ENCODE peak calls at places on chromosomes 6 and 20, in five cellular contexts. G is heart left ventricle; X is cardiac muscle cell; A is naive thymus-derived CD4-positive, alpha-beta T cell; Z is GM23338. D is an unnamed sample.

GRCh38 chr20:760751-761417 is 7.4 kb downstream of the SLC52A3 start:
- DNase-seq in G (no peak), X (peak), A (peak), Z (peak), D (peak)

GRCh38 chr6:165218816-165219215 is 90.6 kb downstream of the C6orf118 start:
- DNase-seq in G (no peak), X (no peak), A (no peak), Z (no peak), D (no peak)

GRCh38 chr6:109625199-109625598 is 65.8 kb downstream of the AK9 start:
- DNase-seq in G (no peak), X (no peak), A (no peak), Z (no peak), D (no peak)

GRCh38 chr6:20978176-20978614 is 443.9 kb downstream of the CDKAL1 start:
- DNase-seq in G (no peak), X (no peak), A (no peak), Z (no peak), D (peak)

GRCh38 chr6:29887819-29888581 is 54.3 kb upstream of the HLA-A start:
- DNase-seq in G (peak), X (peak), A (peak), Z (peak), D (peak)

GRCh38 chr20:51756653-51757052 is 11.5 kb downstream of the ATP9A start:
- DNase-seq in G (no peak), X (no peak), A (no peak), Z (no peak), D (no peak)

GRCh38 chr6:77620290-77620882 is 32.5 kb upstream of the MEI4 start:
- DNase-seq in G (no peak), X (peak), A (no peak), Z (peak), D (peak)

GRCh38 chr6:57246307-57246706 is 24.2 kb upstream of the RAB23 start:
- DNase-seq in G (no peak), X (no peak), A (no peak), Z (no peak), D (no peak)

GRCh38 chr6:118574051-118574865 is 26.2 kb downstream of the PLN start:
- DNase-seq in G (no peak), X (no peak), A (no peak), Z (peak), D (peak)

GRCh38 chr6:149363154-149363553 is 36.9 kb upstream of the SUMO4 start:
- DNase-seq in G (no peak), X (no peak), A (no peak), Z (peak), D (no peak)

GRCh38 chr6:142693446-142693845 is 251.5 kb downstream of the HIVEP2 start:
- DNase-seq in G (no peak), X (no peak), A (no peak), Z (no peak), D (peak)

GRCh38 chr6:11462742-11463414 is 74.7 kb upstream of the TMEM170B start:
- DNase-seq in G (no peak), X (no peak), A (no peak), Z (no peak), D (no peak)

GRCh38 chr6:166488081-166488685 is 98.3 kb downstream of the RAMACL start:
- DNase-seq in G (peak), X (no peak), A (peak), Z (no peak), D (peak)

GRCh38 chr6:30450908-30451818 is 38.1 kb upstream of the HLA-E start:
- DNase-seq in G (no peak), X (no peak), A (peak), Z (peak), D (no peak)

GRCh38 chr6:123028263-123028662 is 32.2 kb downstream of the CLVS2 start:
- DNase-seq in G (no peak), X (no peak), A (no peak), Z (no peak), D (no peak)

GRCh38 chr6:155177369-155177961 is 86.3 kb upstream of the CLDN20 start:
- DNase-seq in G (no peak), X (peak), A (peak), Z (peak), D (peak)

GRCh38 chr20:46739441-46740213 is 30.2 kb downstream of the SLC2A10 start:
- DNase-seq in G (no peak), X (no peak), A (no peak), Z (no peak), D (no peak)

GRCh38 chr6:106128981-106129761 is 43.0 kb downstream of the PRDM1 start:
- DNase-seq in G (no peak), X (no peak), A (no peak), Z (no peak), D (no peak)

GRCh38 chr6:143823463-143824006 is 19.6 kb upstream of the LTV1 start:
- DNase-seq in G (no peak), X (no peak), A (no peak), Z (no peak), D (peak)

GRCh38 chr20:52954849-52955248 is 17.3 kb upstream of the TSHZ2 start:
- DNase-seq in G (no peak), X (no peak), A (no peak), Z (no peak), D (no peak)

GRCh38 chr6:99276747-99277146 is 72.7 kb downstream of the FAXC start:
- DNase-seq in G (no peak), X (no peak), A (no peak), Z (no peak), D (no peak)

GRCh38 chr6:20805027-20805426 is 270.8 kb downstream of the CDKAL1 start:
- DNase-seq in G (no peak), X (no peak), A (no peak), Z (no peak), D (no peak)

GRCh38 chr6:39301606-39302005 is 12.6 kb downstream of the KCNK17 start:
- DNase-seq in G (no peak), X (no peak), A (no peak), Z (peak), D (no peak)

GRCh38 chr6:35500782-35501181 is 3.9 kb upstream of the TEAD3 start:
- DNase-seq in G (no peak), X (no peak), A (no peak), Z (no peak), D (no peak)

GRCh38 chr6:140059947-140060346 is 685.5 kb upstream of the CITED2 start:
- DNase-seq in G (no peak), X (no peak), A (no peak), Z (no peak), D (no peak)

GRCh38 chr6:137217801-137218472 is 1.2 kb downstream of the IFNGR1 start:
- DNase-seq in G (peak), X (no peak), A (no peak), Z (no peak), D (peak)

GRCh38 chr20:41355192-41355591 is 11.4 kb downstream of the EMILIN3 start:
- DNase-seq in G (no peak), X (no peak), A (no peak), Z (no peak), D (no peak)

GRCh38 chr20:54657268-54657826 is 182.0 kb downstream of the DOK5 start:
- DNase-seq in G (no peak), X (no peak), A (no peak), Z (no peak), D (no peak)

GRCh38 chr6:71698698-71699097 is 187.7 kb upstream of the RIMS1 start:
- DNase-seq in G (no peak), X (no peak), A (no peak), Z (no peak), D (no peak)

GRCh38 chr6:57262491-57262890 is 40.4 kb upstream of the RAB23 start:
- DNase-seq in G (peak), X (no peak), A (no peak), Z (no peak), D (no peak)

GRCh38 chr6:57432162-57432561 is 114.7 kb downstream of the PRIM2 start:
- DNase-seq in G (no peak), X (no peak), A (no peak), Z (no peak), D (peak)

GRCh38 chr6:88815491-88815890 is 147.9 kb downstream of the RNGTT start:
- DNase-seq in G (no peak), X (no peak), A (no peak), Z (no peak), D (peak)

GRCh38 chr6:151313060-151313459 is 73.3 kb downstream of the AKAP12 start:
- DNase-seq in G (no peak), X (no peak), A (no peak), Z (peak), D (peak)

GRCh38 chr6:89311853-89312531 is 3.1 kb downstream of the GABRR2 start:
- DNase-seq in G (peak), X (peak), A (no peak), Z (peak), D (peak)

GRCh38 chr20:51126337-51126736 is 103.4 kb upstream of the KCNG1 start:
- DNase-seq in G (no peak), X (no peak), A (no peak), Z (no peak), D (no peak)

GRCh38 chr20:61185841-61186601 is 66.0 kb upstream of the CDH4 start:
- DNase-seq in G (no peak), X (no peak), A (no peak), Z (no peak), D (peak)
- H3K27ac ChIP-seq in G (no peak), X (no peak), A (no peak), Z (no peak), D (no peak)

GRCh38 chr6:33029297-33030184 is 20.1 kb upstream of the HLA-DOA start:
- DNase-seq in G (no peak), X (peak), A (no peak), Z (peak), D (no peak)
- H3K27ac ChIP-seq in G (peak), X (no peak), A (no peak), Z (no peak), D (no peak)

GRCh38 chr6:25035451-25036435 is 100.0 kb upstream of the RIPOR2 start:
- DNase-seq in G (no peak), X (peak), A (no peak), Z (no peak), D (no peak)

GRCh38 chr6:25038300-25038699 is 102.5 kb upstream of the RIPOR2 start:
- DNase-seq in G (no peak), X (no peak), A (no peak), Z (no peak), D (no peak)

GRCh38 chr6:25038992-25039391 is 103.2 kb upstream of the RIPOR2 start:
- DNase-seq in G (no peak), X (no peak), A (no peak), Z (no peak), D (no peak)

GRCh38 chr6:25034477-25034876 is 98.7 kb upstream of the RIPOR2 start:
- DNase-seq in G (no peak), X (no peak), A (no peak), Z (no peak), D (no peak)

DNA sequence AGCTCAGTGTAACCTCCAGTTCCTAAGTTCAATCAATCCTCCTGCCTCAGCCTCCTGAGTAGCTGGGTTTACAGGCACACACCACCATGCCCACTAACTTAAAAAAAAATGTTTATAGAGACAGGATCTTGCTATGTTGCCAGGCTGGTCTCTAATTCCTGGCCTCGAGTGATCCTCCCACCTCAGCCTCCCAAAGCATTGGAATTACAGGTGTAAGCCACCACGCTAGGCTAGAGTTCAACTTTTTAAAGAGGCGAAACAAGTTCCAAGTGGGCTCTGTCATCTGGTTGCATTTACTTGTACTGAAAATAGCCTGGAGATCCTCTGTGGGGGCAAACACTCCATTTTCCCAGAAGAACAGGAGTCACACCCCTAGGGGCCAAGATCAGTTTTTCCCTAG is 100.7 kb upstream of the RIPOR2 start:
- DNase-seq in G (no peak), X (no peak), A (no peak), Z (no peak), D (no peak)
- H3K27ac ChIP-seq in G (no peak), X (no peak), A (no peak), Z (no peak), D (no peak)

GRCh38 chr20:17343631-17344447 is 117.0 kb downstream of the PCSK2 start:
- DNase-seq in G (no peak), X (no peak), A (no peak), Z (no peak), D (no peak)
- H3K27ac ChIP-seq in G (no peak), X (no peak), A (no peak), Z (no peak), D (no peak)

GRCh38 chr6:145350928-145351327 is 384.4 kb downstream of the EPM2A start:
- DNase-seq in G (no peak), X (no peak), A (no peak), Z (no peak), D (no peak)
- H3K27ac ChIP-seq in G (no peak), X (peak), A (no peak), Z (no peak), D (no peak)